ENCODE peak calls at places on chromosomes 12 and 14, in six cellular contexts. K is choroid plexus epithelial cell; N is CD4-positive, CD25-positive, alpha-beta regulatory T cell; R is chondrocyte; J is HuH-7; W is amygdala. C is an unnamed sample.

GRCh38 chr12:127257366-127257935 is 1009.5 kb upstream of the TMEM132C start:
- DNase-seq in K (peak), N (no peak), R (no peak), J (no peak), W (no peak), C (no peak)

GRCh38 chr14:102828201-102828600 is 51.0 kb downstream of the TRAF3 start:
- DNase-seq in K (no peak), N (no peak), R (no peak), J (no peak), W (no peak), C (no peak)

GRCh38 chr12:90290980-90291975 is 582.6 kb upstream of the ATP2B1 start:
- DNase-seq in K (peak), N (no peak), R (no peak), J (no peak), W (no peak), C (no peak)

GRCh38 chr14:52400846-52401245 is 86.7 kb downstream of the PTGER2 start:
- DNase-seq in K (no peak), N (peak), R (no peak), J (no peak), W (no peak), C (no peak)

GRCh38 chr12:57096099-57096572 is 7.2 kb downstream of the NAB2 start:
- DNase-seq in K (peak), N (no peak), R (no peak), J (no peak), W (no peak), C (peak)

GRCh38 chr12:131872154-131873046 is 22.0 kb upstream of the ULK1 start:
- DNase-seq in K (peak), N (no peak), R (no peak), J (no peak), W (no peak), C (peak)

GRCh38 chr14:73368621-73369020 is 89.7 kb downstream of the NUMB start:
- DNase-seq in K (peak), N (no peak), R (no peak), J (no peak), W (no peak), C (no peak)

GRCh38 chr12:46442723-46443122 is 70.2 kb upstream of the SLC38A2 start:
- DNase-seq in K (no peak), N (no peak), R (no peak), J (no peak), W (no peak), C (no peak)

GRCh38 chr14:56002876-56003625 is 115.2 kb upstream of the PELI2 start:
- DNase-seq in K (no peak), N (peak), R (no peak), J (no peak), W (no peak), C (no peak)

GRCh38 chr12:38123566-38124246 is 192.9 kb upstream of the ALG10B start:
- DNase-seq in K (no peak), N (no peak), R (no peak), J (no peak), W (no peak), C (no peak)

GRCh38 chr12:104521731-104522130 is 65.0 kb downstream of the CHST11 start:
- DNase-seq in K (no peak), N (no peak), R (no peak), J (no peak), W (no peak), C (peak)

GRCh38 chr12:34236073-34236472 is 213.8 kb downstream of the ALG10 start:
- DNase-seq in K (no peak), N (no peak), R (no peak), J (no peak), W (no peak), C (no peak)

GRCh38 chr14:97198813-97199212 is 401.6 kb downstream of the VRK1 start:
- DNase-seq in K (no peak), N (peak), R (no peak), J (no peak), W (no peak), C (no peak)

GRCh38 chr12:46459111-46459510 is 86.5 kb upstream of the SLC38A2 start:
- DNase-seq in K (peak), N (peak), R (no peak), J (no peak), W (no peak), C (peak)

GRCh38 chr12:76641961-76642360 is 82.4 kb upstream of the OSBPL8 start:
- DNase-seq in K (no peak), N (no peak), R (no peak), J (no peak), W (no peak), C (no peak)

GRCh38 chr12:2582631-2583616 is 211.8 kb upstream of the FKBP4 start:
- DNase-seq in K (peak), N (peak), R (no peak), J (peak), W (no peak), C (peak)

GRCh38 chr14:45426685-45427282 is 173.8 kb upstream of the MIS18BP1 start:
- DNase-seq in K (peak), N (peak), R (no peak), J (peak), W (no peak), C (peak)